ENCODE peak calls at places on chromosomes 5 and 9, in nine cellular contexts. S, Y, G, Q, X, U, T, Z and W are unnamed samples.

GRCh38 chr9:91477106-91477505 is 53.5 kb upstream of the NFIL3 start:
- DNase-seq in S (no peak), Y (no peak), G (no peak), Q (no peak), X (no peak), U (no peak), T (no peak), Z (no peak), W (no peak)

GRCh38 chr5:137743031-137743640 is 7.2 kb upstream of the KLHL3 start:
- DNase-seq in S (no peak), Y (peak; percentile 81), G (peak; percentile 82), Q (no peak), X (peak; percentile 41), U (peak; percentile 48), T (peak; percentile 77), Z (peak; percentile 41), W (no peak)

GRCh38 chr5:80863708-80864107 is 96.5 kb upstream of the RASGRF2 start:
- DNase-seq in S (no peak), Y (no peak), G (no peak), Q (no peak), X (no peak), U (no peak), T (no peak), Z (no peak), W (no peak)

GRCh38 chr9:100088202-100088601 is 10.6 kb downstream of the ERP44 start:
- DNase-seq in S (no peak), Y (no peak), G (no peak), Q (no peak), X (no peak), U (no peak), T (no peak), Z (no peak), W (no peak)

GRCh38 chr5:91072891-91073290 is 310.2 kb downstream of the ARRDC3 start:
- DNase-seq in S (no peak), Y (peak; percentile 36), G (peak; percentile 68), Q (no peak), X (no peak), U (no peak), T (no peak), Z (no peak), W (no peak)

GRCh38 chr5:154166901-154167791 is 23.4 kb upstream of the GALNT10 start:
- DNase-seq in S (no peak), Y (no peak), G (no peak), Q (no peak), X (no peak), U (no peak), T (no peak), Z (no peak), W (no peak)

GRCh38 chr9:124399323-124399962 is 15.8 kb downstream of the PSMB7 start:
- DNase-seq in S (no peak), Y (peak; percentile 60), G (peak; percentile 77), Q (no peak), X (peak; percentile 29), U (no peak), T (no peak), Z (no peak), W (no peak)

GRCh38 chr9:34651286-34651685 is 699 bp upstream of the IL11RA start:
- DNase-seq in S (no peak), Y (peak; percentile 18), G (peak; percentile 68), Q (no peak), X (no peak), U (no peak), T (no peak), Z (peak; percentile 47), W (no peak)

GRCh38 chr9:136851941-136852663 is at the start of gene MAMDC4:
- DNase-seq in S (no peak), Y (no peak), G (no peak), Q (no peak), X (no peak), U (no peak), T (no peak), Z (peak; percentile 10), W (peak; percentile 62)

GRCh38 chr9:107462691-107463090 is 26.9 kb downstream of the KLF4 start:
- DNase-seq in S (no peak), Y (no peak), G (no peak), Q (no peak), X (no peak), U (no peak), T (no peak), Z (no peak), W (no peak)

GRCh38 chr5:140194662-140195061 is 19.7 kb downstream of the CYSTM1 start:
- DNase-seq in S (no peak), Y (no peak), G (no peak), Q (no peak), X (no peak), U (no peak), T (no peak), Z (no peak), W (no peak)

GRCh38 chr9:134226221-134226930 is 62.0 kb upstream of the RNU6ATAC start:
- DNase-seq in S (no peak), Y (no peak), G (no peak), Q (no peak), X (no peak), U (no peak), T (peak; percentile 43), Z (peak; percentile 46), W (peak; percentile 66)

GRCh38 chr5:177609076-177610059 is 9.4 kb downstream of the B4GALT7 start:
- DNase-seq in S (no peak), Y (no peak), G (no peak), Q (no peak), X (no peak), U (no peak), T (no peak), Z (no peak), W (peak; percentile 7)

GRCh38 chr9:121721770-121722169 is 70.3 kb downstream of the DAB2IP start:
- DNase-seq in S (no peak), Y (no peak), G (peak; percentile 36), Q (no peak), X (no peak), U (no peak), T (no peak), Z (no peak), W (no peak)

GRCh38 chr5:81980598-81981260 is 8.9 kb downstream of the ATG10 start:
- DNase-seq in S (no peak), Y (no peak), G (no peak), Q (no peak), X (no peak), U (no peak), T (no peak), Z (no peak), W (no peak)

GRCh38 chr5:180692426-180692825 is 43.0 kb upstream of the FLT4 start:
- DNase-seq in S (no peak), Y (no peak), G (no peak), Q (no peak), X (no peak), U (no peak), T (no peak), Z (no peak), W (no peak)

GRCh38 chr9:107733530-107733907 is 243.9 kb upstream of the KLF4 start:
- DNase-seq in S (no peak), Y (no peak), G (peak; percentile 46), Q (no peak), X (peak; percentile 44), U (no peak), T (no peak), Z (peak; percentile 28), W (no peak)

GRCh38 chr5:96036301-96036700 is 74.7 kb upstream of the ELL2 start:
- DNase-seq in S (no peak), Y (no peak), G (no peak), Q (no peak), X (no peak), U (no peak), T (peak; percentile 20), Z (no peak), W (no peak)

GRCh38 chr5:6576861-6577501 is 55.9 kb downstream of the NSUN2 start:
- DNase-seq in S (no peak), Y (peak; percentile 58), G (peak; percentile 77), Q (no peak), X (no peak), U (no peak), T (peak; percentile 56), Z (no peak), W (no peak)

GRCh38 chr9:84212982-84213381 is 127.6 kb downstream of the SLC28A3 start:
- DNase-seq in S (no peak), Y (no peak), G (no peak), Q (no peak), X (no peak), U (no peak), T (no peak), Z (no peak), W (no peak)

GRCh38 chr9:130265431-130266235 is at the start of gene HMCN2:
- DNase-seq in S (no peak), Y (no peak), G (no peak), Q (no peak), X (no peak), U (no peak), T (no peak), Z (no peak), W (no peak)

GRCh38 chr5:5270958-5271605 is 131.0 kb downstream of the ADAMTS16 start:
- DNase-seq in S (peak; percentile 57), Y (peak; percentile 85), G (peak; percentile 84), Q (no peak), X (peak; percentile 65), U (no peak), T (peak; percentile 88), Z (peak; percentile 14), W (peak; percentile 73)

GRCh38 chr9:68768619-68769018 is 63.6 kb downstream of the PIP5K1B start:
- DNase-seq in S (no peak), Y (no peak), G (no peak), Q (no peak), X (no peak), U (no peak), T (no peak), Z (no peak), W (no peak)

GRCh38 chr5:122723606-122724352 is 51.1 kb upstream of the SNX2 start:
- DNase-seq in S (no peak), Y (peak; percentile 85), G (peak; percentile 92), Q (no peak), X (no peak), U (no peak), T (no peak), Z (no peak), W (no peak)

GRCh38 chr5:95241635-95242034 is 43.3 kb downstream of the MCTP1 start:
- DNase-seq in S (no peak), Y (peak; percentile 13), G (no peak), Q (no peak), X (no peak), U (no peak), T (no peak), Z (no peak), W (no peak)

GRCh38 chr9:69637801-69638200 is 34.4 kb downstream of the APBA1 start:
- DNase-seq in S (no peak), Y (peak; percentile 42), G (peak; percentile 75), Q (no peak), X (no peak), U (no peak), T (no peak), Z (no peak), W (no peak)

GRCh38 chr9:80552931-80553330 is 981.2 kb downstream of the TLE4 start:
- DNase-seq in S (no peak), Y (no peak), G (no peak), Q (no peak), X (no peak), U (no peak), T (peak; percentile 1), Z (peak; percentile 7), W (no peak)

GRCh38 chr5:89156226-89156625 is 273.2 kb upstream of the MEF2C start:
- DNase-seq in S (no peak), Y (no peak), G (no peak), Q (no peak), X (no peak), U (no peak), T (no peak), Z (no peak), W (no peak)

GRCh38 chr5:139312075-139312474 is 18.5 kb downstream of the MATR3 start:
- DNase-seq in S (no peak), Y (no peak), G (no peak), Q (no peak), X (no peak), U (no peak), T (no peak), Z (no peak), W (no peak)

GRCh38 chr5:123367739-123368138 is 55.5 kb downstream of the CEP120 start:
- DNase-seq in S (no peak), Y (peak; percentile 28), G (peak; percentile 57), Q (no peak), X (no peak), U (no peak), T (peak; percentile 2), Z (no peak), W (no peak)

GRCh38 chr9:37221489-37222106 is 101.2 kb downstream of the ZCCHC7 start:
- DNase-seq in S (no peak), Y (no peak), G (no peak), Q (no peak), X (no peak), U (no peak), T (no peak), Z (no peak), W (no peak)